ENCODE peak calls at places on chromosomes 1 and 21, in four cellular contexts. L is left ventricle myocardium inferior, K is breast epithelium, Q is cardiac muscle cell. P is an unnamed sample.

GRCh38 chr1:84855168-84855567 is 37.8 kb downstream of the LPAR3 start:
- DNase-seq in L (no peak), Q (no peak), K (no peak), P (no peak)

GRCh38 chr1:88180449-88181108 is 503.5 kb upstream of the PKN2 start:
- DNase-seq in L (peak), K (peak), Q (peak), P (peak)

GRCh38 chr1:186008920-186009737 is 274.9 kb downstream of the HMCN1 start:
- DNase-seq in K (no peak), L (no peak), Q (no peak), P (no peak)

GRCh38 chr1:48530727-48531351 is 58.8 kb upstream of the SPATA6 start:
- DNase-seq in Q (peak), L (no peak), K (no peak), P (no peak)

GRCh38 chr1:229230893-229231753 is 39.8 kb upstream of the RAB4A start:
- DNase-seq in K (no peak), Q (no peak), L (no peak), P (no peak)

GRCh38 chr1:39158330-39159086 is 46.0 kb upstream of the MACF1 start:
- DNase-seq in L (no peak), K (peak), Q (peak), P (no peak)

GRCh38 chr21:37546299-37546908 is 179.8 kb downstream of the DYRK1A start:
- DNase-seq in Q (no peak), K (no peak), L (no peak), P (no peak)

GRCh38 chr1:18981242-18981641 is 24.8 kb upstream of the IFFO2 start:
- DNase-seq in L (no peak), K (no peak), Q (no peak), P (no peak)

GRCh38 chr1:199855580-199855979 is 171.9 kb upstream of the NR5A2 start:
- DNase-seq in Q (no peak), L (no peak), K (no peak), P (no peak)

GRCh38 chr1:234111458-234112142 is 207.1 kb downstream of the SLC35F3 start:
- DNase-seq in L (peak), K (no peak), Q (peak), P (no peak)

GRCh38 chr1:192506741-192507155 is 68.8 kb upstream of the RGS1 start:
- DNase-seq in Q (peak), L (no peak), K (no peak), P (no peak)

GRCh38 chr1:64242895-64243756 is 39.7 kb downstream of the UBE2U start:
- DNase-seq in L (no peak), Q (peak), K (no peak), P (no peak)

GRCh38 chr1:20884513-20884912 is 97.4 kb upstream of the HP1BP3 start:
- DNase-seq in Q (no peak), L (no peak), K (no peak), P (no peak)

GRCh38 chr21:41953831-41954653 is at the start of gene C2CD2:
- DNase-seq in L (peak), K (no peak), Q (peak), P (no peak)

GRCh38 chr1:211133841-211134669 is at the start of gene KCNH1:
- DNase-seq in K (peak), Q (peak), L (peak), P (peak)

GRCh38 chr1:211133393-211133840 is 531 bp downstream of the KCNH1 start:
- DNase-seq in K (no peak), Q (peak), L (no peak), P (no peak)

GRCh38 chr1:211129790-211130189 is 4.2 kb downstream of the KCNH1 start:
- DNase-seq in L (no peak), K (no peak), Q (no peak), P (no peak)

GRCh38 chr1:211132681-211133392 is 1.1 kb downstream of the KCNH1 start:
- DNase-seq in Q (peak), L (no peak), K (no peak), P (no peak)

DNA sequence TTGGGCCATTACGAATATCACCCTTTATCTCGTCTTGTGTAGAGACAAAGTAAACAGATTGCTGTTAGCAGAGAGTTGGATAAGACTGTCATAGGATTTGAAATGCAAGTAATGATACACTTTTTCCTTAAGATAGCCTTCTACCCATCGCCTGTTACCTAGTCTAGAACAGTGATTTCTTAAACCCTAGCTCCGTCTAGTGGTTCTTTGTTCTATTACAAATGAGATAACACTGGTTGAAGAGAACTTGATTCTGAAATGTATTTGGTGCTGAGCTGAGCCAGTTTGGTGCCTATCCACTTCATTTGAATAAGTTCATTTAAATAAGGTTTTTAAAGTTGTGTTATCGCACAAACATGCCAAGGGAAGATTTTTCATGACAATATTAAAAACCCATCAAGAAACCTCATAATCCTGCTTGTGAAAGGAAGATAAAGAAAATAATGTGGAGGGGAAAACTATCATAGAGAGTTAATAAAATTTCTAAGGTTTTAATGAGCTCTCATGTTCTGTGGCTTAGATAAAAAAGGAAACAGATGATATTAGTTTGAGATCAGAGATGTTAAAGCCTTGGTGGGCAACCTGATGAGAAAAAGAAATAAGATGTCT is 1.5 kb upstream of the KCNH1 start:
- DNase-seq in Q (peak), K (no peak), L (no peak), P (peak)
- TF ChIP-seq CTCF in Q (peak), K (peak), L (peak), P (peak)

DNA sequence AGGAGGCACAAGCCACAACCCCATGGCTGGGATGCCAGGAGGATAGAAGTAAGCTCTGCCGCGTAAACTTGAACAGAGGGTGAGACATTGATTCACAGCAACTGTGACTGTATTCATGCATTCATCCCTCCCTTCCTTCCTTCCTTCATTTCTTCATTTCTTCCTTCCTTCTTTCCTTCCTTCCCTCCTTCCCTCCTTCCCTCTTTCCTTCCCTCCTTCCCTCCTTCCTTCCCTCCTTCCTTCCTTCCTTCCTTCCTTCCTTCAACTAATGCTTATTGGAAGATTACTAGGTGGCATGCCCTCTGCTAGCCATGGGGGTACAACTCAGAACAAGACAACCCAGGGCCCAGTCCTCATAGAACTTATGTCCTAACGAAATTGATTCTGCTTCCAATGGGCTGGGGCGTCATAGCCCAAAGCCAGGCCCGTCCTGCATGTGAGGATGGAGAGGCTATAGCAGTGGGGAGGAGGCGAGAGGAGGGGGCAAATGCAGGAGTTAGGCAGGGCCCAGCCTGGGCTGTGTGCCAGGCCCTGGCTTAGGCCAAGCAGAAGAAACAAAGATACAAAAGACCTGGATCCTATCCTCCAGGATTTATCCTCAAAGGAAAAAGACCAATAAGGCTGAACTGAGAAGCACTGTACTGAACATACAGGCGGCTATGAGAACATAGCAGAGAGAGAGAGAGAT is 24.4 kb upstream of the PAXBP1 start:
- DNase-seq in K (no peak), Q (no peak), L (no peak), P (no peak)
- TF ChIP-seq CTCF in K (no peak), Q (no peak), L (no peak), P (no peak)

GRCh38 chr1:30512253-30512921 is 211.0 kb downstream of the MATN1 start:
- DNase-seq in K (no peak), L (no peak), Q (no peak), P (no peak)

GRCh38 chr1:30511563-30512252 is 211.7 kb downstream of the MATN1 start:
- DNase-seq in K (no peak), Q (no peak), L (no peak), P (no peak)

GRCh38 chr1:30513396-30514136 is 209.8 kb downstream of the MATN1 start:
- DNase-seq in Q (no peak), K (no peak), L (no peak), P (no peak)

GRCh38 chr1:30514137-30514654 is 209.2 kb downstream of the MATN1 start:
- DNase-seq in K (no peak), Q (no peak), L (no peak), P (no peak)

DNA sequence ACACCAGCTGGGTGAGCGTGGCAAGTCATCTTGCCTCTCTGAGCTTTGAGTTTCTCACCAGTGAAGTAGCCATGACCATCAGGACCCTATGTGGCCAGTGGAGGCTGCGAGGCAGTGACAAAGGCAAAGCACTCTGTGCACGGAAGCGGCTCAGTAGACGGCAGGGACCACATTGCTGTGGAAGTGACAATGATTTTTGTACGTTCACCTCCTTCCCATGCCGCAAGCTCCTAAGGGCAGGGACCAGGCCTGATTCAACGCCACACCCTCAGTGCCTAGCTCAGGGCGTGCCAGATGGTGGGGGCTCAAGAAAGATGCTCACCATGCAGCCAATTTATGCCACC is 210.5 kb downstream of the MATN1 start:
- DNase-seq in K (no peak), Q (no peak), L (no peak), P (no peak)
- TF ChIP-seq CTCF in K (no peak), Q (no peak), L (no peak), P (no peak)

DNA sequence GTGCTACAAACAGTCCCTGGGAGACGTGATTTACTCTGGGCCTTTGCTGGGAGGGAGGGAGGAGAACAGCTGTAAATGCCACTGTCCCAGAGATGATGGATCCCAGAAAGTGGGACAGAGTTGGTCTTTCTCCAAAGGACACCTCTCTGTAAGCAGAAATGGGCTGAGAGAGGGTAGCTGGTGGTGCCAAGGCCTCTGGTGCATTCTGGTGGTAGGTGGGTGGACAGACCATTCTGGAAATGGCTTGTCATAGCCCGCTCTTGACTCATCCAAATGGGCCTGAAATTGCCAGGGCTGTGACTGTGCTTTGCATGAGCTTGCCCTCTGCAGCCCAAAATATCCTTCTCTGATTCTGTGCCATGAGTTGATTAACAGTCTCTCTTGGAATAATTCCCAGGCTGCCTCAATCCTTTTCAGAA is 36.1 kb downstream of the CCDC185 start:
- DNase-seq in L (no peak), K (no peak), Q (no peak), P (peak)
- TF ChIP-seq CTCF in L (no peak), K (no peak), Q (no peak), P (no peak)

DNA sequence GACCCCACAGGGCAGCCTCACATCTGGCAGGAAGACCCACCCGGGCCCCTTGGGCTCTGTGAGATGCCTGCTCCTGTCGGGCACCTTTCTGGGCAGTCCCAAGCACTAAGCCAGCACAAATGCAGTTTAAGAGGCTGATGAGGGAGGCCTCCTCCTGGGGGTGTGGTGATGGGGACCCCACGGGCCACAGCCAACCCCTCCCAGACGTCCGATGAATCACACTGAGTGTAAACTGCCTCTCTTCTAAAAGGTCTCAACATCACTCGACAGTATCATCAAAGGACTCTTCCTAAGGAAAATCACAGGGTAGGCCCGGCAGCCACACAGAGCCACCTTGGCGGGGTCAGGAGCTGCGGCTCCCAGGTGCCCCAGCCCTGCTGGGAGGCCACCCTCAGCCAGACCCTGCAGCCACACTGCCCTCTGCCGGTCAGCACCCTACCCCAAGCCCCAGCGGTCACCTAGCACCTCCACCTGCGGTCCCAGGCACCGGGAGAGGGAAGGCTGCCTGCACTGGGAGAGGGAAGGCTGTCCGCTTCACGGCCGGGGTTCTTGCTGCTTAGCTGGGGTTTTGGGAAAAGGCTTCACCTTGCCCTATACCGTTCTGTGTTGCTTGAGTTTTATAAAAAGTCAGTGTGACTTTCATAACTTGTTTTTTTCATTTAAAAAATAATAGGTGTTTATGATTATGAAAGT is 3.8 kb upstream of the PRKCZ start:
- DNase-seq in K (peak), L (peak), Q (peak), P (no peak)
- TF ChIP-seq CTCF in K (peak), L (peak), Q (peak), P (peak)

DNA sequence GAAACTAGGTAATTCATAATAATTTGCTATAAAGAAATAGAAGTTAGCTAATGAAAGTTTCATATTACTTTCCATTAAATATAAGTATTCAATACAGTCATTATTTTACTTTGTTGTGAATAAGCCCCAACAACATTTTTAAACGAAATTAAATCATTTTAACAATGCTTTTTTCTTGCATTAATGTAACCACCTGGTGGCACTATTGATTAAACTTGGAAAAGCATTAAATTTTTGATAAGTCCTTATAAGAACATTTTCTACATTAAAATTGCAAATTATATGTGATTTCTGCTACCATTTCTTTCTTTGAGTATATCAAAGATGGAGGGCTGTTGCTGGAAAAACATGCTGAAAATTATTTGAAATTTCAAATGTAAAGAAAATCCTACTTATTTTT is 918.8 kb upstream of the TMPRSS15 start:
- DNase-seq in L (no peak), K (no peak), Q (no peak), P (no peak)
- TF ChIP-seq CTCF in L (no peak), K (no peak), Q (peak), P (no peak)

DNA sequence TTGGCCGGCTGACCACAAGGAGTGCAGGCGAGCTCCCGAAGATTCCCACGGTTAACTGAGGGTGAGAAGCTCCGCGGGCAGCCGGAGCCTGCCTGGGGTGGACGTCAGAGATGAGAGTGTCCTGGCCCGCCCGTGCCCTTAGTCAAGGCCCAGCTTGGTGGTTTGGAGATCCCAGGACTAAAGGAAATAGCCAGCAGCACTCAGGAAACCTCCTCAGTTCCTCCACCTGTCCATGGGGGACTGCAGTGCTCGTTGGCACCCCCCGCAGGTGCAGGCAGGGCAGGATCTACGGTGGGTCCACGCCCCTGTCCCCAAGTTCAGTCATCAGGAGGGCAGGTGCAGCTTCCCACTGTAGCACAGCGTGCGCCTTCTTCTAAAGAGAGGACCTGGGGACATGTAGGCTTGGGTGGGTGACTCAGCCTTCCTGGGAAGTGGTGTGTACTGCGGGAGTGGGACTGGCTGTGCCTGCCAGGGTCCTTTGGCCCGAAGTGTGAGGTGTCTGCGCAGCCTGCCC is 32.5 kb downstream of the SLX9 start:
- DNase-seq in L (no peak), K (no peak), Q (no peak), P (no peak)
- TF ChIP-seq CTCF in L (no peak), K (no peak), Q (no peak), P (no peak)